ENCODE peak calls at places on chromosomes 7 and 10, in seven cellular contexts. One of them, this sample, is unnamed.

GRCh38 chr7:2079332-2080068 is 153.2 kb downstream of the MAD1L1 start:
- DNase-seq in H1: no peak
- DNase-seq in A549: no peak
- DNase-seq in GM12878: no peak
- DNase-seq in HCT116: no peak
- DNase-seq in endothelial cell of umbilical vein: no peak
- DNase-seq in HepG2: no peak
- DNase-seq in this sample: peak; percentile 98

GRCh38 chr7:158549176-158549833 is 38.3 kb downstream of the PTPRN2 start:
- DNase-seq in H1: no peak
- DNase-seq in A549: no peak
- DNase-seq in GM12878: no peak
- DNase-seq in HCT116: no peak
- DNase-seq in endothelial cell of umbilical vein: no peak
- DNase-seq in HepG2: no peak
- DNase-seq in this sample: peak; percentile 95

GRCh38 chr10:104028146-104028545 is 57.5 kb downstream of the COL17A1 start:
- DNase-seq in H1: no peak
- DNase-seq in A549: peak; percentile 59
- DNase-seq in GM12878: no peak
- DNase-seq in HCT116: peak; percentile 29
- DNase-seq in endothelial cell of umbilical vein: no peak
- DNase-seq in HepG2: peak; percentile 13
- DNase-seq in this sample: peak; percentile 30

GRCh38 chr10:78602201-78602917 is 466.4 kb upstream of the ZMIZ1 start:
- DNase-seq in H1: no peak
- DNase-seq in A549: no peak
- DNase-seq in GM12878: no peak
- DNase-seq in HCT116: no peak
- DNase-seq in endothelial cell of umbilical vein: no peak
- DNase-seq in HepG2: no peak
- DNase-seq in this sample: no peak

GRCh38 chr10:5944389-5945202 is 32.7 kb downstream of the IL15RA start:
- DNase-seq in H1: no peak
- DNase-seq in A549: peak; percentile 75
- DNase-seq in GM12878: no peak
- DNase-seq in HCT116: peak; percentile 67
- DNase-seq in endothelial cell of umbilical vein: peak; percentile 99
- DNase-seq in HepG2: no peak
- DNase-seq in this sample: no peak

GRCh38 chr10:6114758-6115410 is 26.1 kb downstream of the RBM17 start:
- DNase-seq in H1: no peak
- DNase-seq in A549: peak; percentile 46
- DNase-seq in GM12878: no peak
- DNase-seq in HCT116: no peak
- DNase-seq in endothelial cell of umbilical vein: peak; percentile 60
- DNase-seq in HepG2: no peak
- DNase-seq in this sample: no peak

GRCh38 chr10:114584419-114584818 is 73.7 kb downstream of the ABLIM1 start:
- DNase-seq in H1: no peak
- DNase-seq in A549: no peak
- DNase-seq in GM12878: no peak
- DNase-seq in HCT116: no peak
- DNase-seq in endothelial cell of umbilical vein: no peak
- DNase-seq in HepG2: no peak
- DNase-seq in this sample: no peak

GRCh38 chr10:89642193-89642592 is 2.8 kb downstream of the PANK1 start:
- DNase-seq in H1: no peak
- DNase-seq in A549: no peak
- DNase-seq in GM12878: no peak
- DNase-seq in HCT116: no peak
- DNase-seq in endothelial cell of umbilical vein: no peak
- DNase-seq in HepG2: no peak
- DNase-seq in this sample: no peak

GRCh38 chr7:157373493-157373892 is 36.7 kb downstream of the DNAJB6 start:
- DNase-seq in H1: no peak
- DNase-seq in A549: no peak
- DNase-seq in GM12878: no peak
- DNase-seq in HCT116: no peak
- DNase-seq in endothelial cell of umbilical vein: no peak
- DNase-seq in HepG2: no peak
- DNase-seq in this sample: no peak

GRCh38 chr7:16693601-16694318 is 47.8 kb downstream of the BZW2 start:
- DNase-seq in H1: no peak
- DNase-seq in A549: no peak
- DNase-seq in GM12878: no peak
- DNase-seq in HCT116: no peak
- DNase-seq in endothelial cell of umbilical vein: no peak
- DNase-seq in HepG2: no peak
- DNase-seq in this sample: no peak
- H3K4me3 ChIP-seq in H1: no peak overlapping the region
- H3K4me3 ChIP-seq in A549: no peak overlapping the region
- H3K4me3 ChIP-seq in GM12878: no peak overlapping the region
- H3K4me3 ChIP-seq in HCT116: no peak overlapping the region
- H3K4me3 ChIP-seq in endothelial cell of umbilical vein: no peak overlapping the region
- H3K4me3 ChIP-seq in HepG2: no peak overlapping the region
- H3K4me3 ChIP-seq in this sample: no peak overlapping the region

DNA sequence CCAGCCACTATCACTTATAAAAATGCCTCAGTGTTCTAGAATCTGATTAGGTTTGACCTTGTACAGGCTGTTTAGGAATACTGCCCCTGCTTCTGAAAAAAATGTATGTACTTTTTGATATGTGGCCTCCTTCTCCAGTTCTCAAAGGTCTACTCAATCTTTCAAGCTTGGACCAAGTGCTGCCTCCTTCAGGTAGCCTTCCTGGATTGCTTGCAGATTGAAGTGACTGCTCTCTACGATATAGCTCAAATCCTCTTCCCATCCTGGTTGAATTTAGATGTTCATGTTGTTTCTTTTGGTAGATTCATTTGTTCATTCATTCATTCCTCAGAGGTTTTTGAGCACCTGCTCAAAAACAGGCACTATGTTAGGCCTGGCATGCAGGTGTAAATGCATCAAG is 77.2 kb upstream of the NPTX2 start:
- DNase-seq in H1: no peak
- DNase-seq in A549: no peak
- DNase-seq in GM12878: no peak
- DNase-seq in HCT116: no peak
- DNase-seq in endothelial cell of umbilical vein: no peak
- DNase-seq in HepG2: no peak
- DNase-seq in this sample: no peak
- TF ChIP-seq POLR2A in H1: no peak
- TF ChIP-seq POLR2A in A549: no peak
- TF ChIP-seq POLR2A in GM12878: no peak
- TF ChIP-seq POLR2A in HCT116: no peak
- TF ChIP-seq POLR2A in endothelial cell of umbilical vein: no peak
- TF ChIP-seq POLR2A in HepG2: no peak
- TF ChIP-seq POLR2A in this sample: no peak

GRCh38 chr10:1034758-1035157 is 9.1 kb upstream of the IDI2 start:
- DNase-seq in H1: no peak
- DNase-seq in A549: no peak
- DNase-seq in GM12878: no peak
- DNase-seq in HCT116: no peak
- DNase-seq in endothelial cell of umbilical vein: no peak
- DNase-seq in HepG2: no peak
- DNase-seq in this sample: no peak
- TF ChIP-seq MAX in H1: no peak
- TF ChIP-seq MAX in A549: no peak
- TF ChIP-seq MAX in GM12878: no peak
- TF ChIP-seq MAX in HCT116: no peak
- TF ChIP-seq MAX in endothelial cell of umbilical vein: no peak
- TF ChIP-seq MAX in HepG2: no peak
- TF ChIP-seq MAX in this sample: no peak

GRCh38 chr7:151462306-151462779 is 22.4 kb upstream of the CRYGN start:
- DNase-seq in H1: no peak
- DNase-seq in A549: no peak
- DNase-seq in GM12878: no peak
- DNase-seq in HCT116: no peak
- DNase-seq in endothelial cell of umbilical vein: no peak
- DNase-seq in HepG2: no peak
- DNase-seq in this sample: peak; percentile 39

GRCh38 chr7:151459726-151460473 is 20.0 kb upstream of the CRYGN start:
- DNase-seq in H1: no peak
- DNase-seq in A549: peak; percentile 90
- DNase-seq in GM12878: no peak
- DNase-seq in HCT116: peak; percentile 57
- DNase-seq in endothelial cell of umbilical vein: peak; percentile 86
- DNase-seq in HepG2: peak; percentile 79
- DNase-seq in this sample: no peak

GRCh38 chr7:151461942-151462230 is 21.9 kb upstream of the CRYGN start:
- DNase-seq in H1: no peak
- DNase-seq in A549: no peak
- DNase-seq in GM12878: no peak
- DNase-seq in HCT116: no peak
- DNase-seq in endothelial cell of umbilical vein: no peak
- DNase-seq in HepG2: no peak
- DNase-seq in this sample: no peak

GRCh38 chr7:151461096-151461941 is 21.4 kb upstream of the CRYGN start:
- DNase-seq in H1: no peak
- DNase-seq in A549: no peak
- DNase-seq in GM12878: no peak
- DNase-seq in HCT116: no peak
- DNase-seq in endothelial cell of umbilical vein: no peak
- DNase-seq in HepG2: no peak
- DNase-seq in this sample: no peak

DNA sequence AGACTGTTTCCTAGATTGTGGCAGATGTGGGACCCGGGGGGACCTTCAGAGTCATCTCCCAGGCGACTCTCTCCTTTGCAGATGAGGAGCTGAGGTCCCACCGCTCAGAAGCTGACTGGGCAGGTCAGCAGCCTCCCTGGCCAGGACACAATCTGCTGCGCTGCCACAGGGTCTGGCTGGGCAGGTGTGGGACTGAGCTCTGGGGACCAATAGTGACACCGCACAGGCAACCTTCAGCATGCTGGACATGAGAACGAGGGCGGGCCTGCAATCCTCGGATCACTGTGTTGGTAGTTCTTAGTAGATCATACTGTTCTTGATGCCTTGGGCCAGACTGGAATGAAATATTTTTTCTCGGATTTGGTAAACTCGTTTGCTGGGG is 20.5 kb upstream of the CRYGN start:
- DNase-seq in H1: no peak
- DNase-seq in A549: no peak
- DNase-seq in GM12878: no peak
- DNase-seq in HCT116: no peak
- DNase-seq in endothelial cell of umbilical vein: no peak
- DNase-seq in HepG2: no peak
- DNase-seq in this sample: no peak
- H3K4me3 ChIP-seq in H1: no peak overlapping the region
- H3K4me3 ChIP-seq in A549: no peak overlapping the region
- H3K4me3 ChIP-seq in GM12878: no peak overlapping the region
- H3K4me3 ChIP-seq in HCT116: peak overlapping the region; percentile 46
- H3K4me3 ChIP-seq in endothelial cell of umbilical vein: no peak overlapping the region
- H3K4me3 ChIP-seq in HepG2: peak overlapping the region; percentile 28
- H3K4me3 ChIP-seq in this sample: no peak overlapping the region

This sample was measured in NB4.